ENCODE peak calls at places on chromosomes 12 and 14, in four cellular contexts. H, G, S and M are unnamed samples.

GRCh38 chr14:69794791-69795190 is 2.2 kb downstream of the SLC10A1 start:
- DNase-seq in H (no peak), G (no peak), S (no peak), M (no peak)

GRCh38 chr12:68970951-68971350 is 38.0 kb upstream of the CPM start:
- DNase-seq in H (peak), G (no peak), S (no peak), M (no peak)

GRCh38 chr12:14629832-14630688 is 62.4 kb upstream of the PLBD1 start:
- DNase-seq in H (peak), G (peak), S (peak), M (peak)

GRCh38 chr12:848519-849191 is 96.3 kb downstream of the WNK1 start:
- DNase-seq in H (no peak), G (no peak), S (no peak), M (no peak)

GRCh38 chr12:107657621-107658020 is 28.0 kb upstream of the PWP1 start:
- DNase-seq in H (no peak), G (no peak), S (no peak), M (no peak)

GRCh38 chr12:57133013-57133569 is 4.8 kb downstream of the LRP1 start:
- DNase-seq in H (no peak), G (no peak), S (no peak), M (no peak)

GRCh38 chr12:123907726-123908476 is 64.7 kb downstream of the CCDC92 start:
- DNase-seq in H (no peak), G (no peak), S (no peak), M (no peak)

GRCh38 chr14:84493779-84494178 is 1036.2 kb upstream of the FLRT2 start:
- DNase-seq in H (no peak), G (no peak), S (no peak), M (no peak)

GRCh38 chr14:49892301-49892635 is 614 bp upstream of the ARF6 start:
- DNase-seq in H (peak), G (peak), S (no peak), M (no peak)

GRCh38 chr14:33657478-33657877 is 293.4 kb downstream of the EGLN3 start:
- DNase-seq in H (peak), G (no peak), S (no peak), M (no peak)

GRCh38 chr14:94879504-94879903 is 109.6 kb upstream of the GSC start:
- DNase-seq in H (no peak), G (no peak), S (no peak), M (no peak)

GRCh38 chr14:20734079-20734806 is 11.4 kb upstream of the EDDM3A start:
- DNase-seq in H (no peak), G (no peak), S (no peak), M (no peak)

GRCh38 chr14:48398675-48399282 is 723.4 kb upstream of the MDGA2 start:
- DNase-seq in H (peak), G (no peak), S (peak), M (no peak)

GRCh38 chr14:103563089-103563620 is 395 bp downstream of the COA8 start:
- DNase-seq in H (peak), G (peak), S (peak), M (no peak)

GRCh38 chr12:124557518-124558223 is 9.7 kb downstream of the NCOR2 start:
- DNase-seq in H (no peak), G (no peak), S (no peak), M (no peak)

GRCh38 chr12:86264451-86265328 is 8.5 kb upstream of the MGAT4C start:
- DNase-seq in H (peak), G (peak), S (no peak), M (peak)

GRCh38 chr12:131114942-131115584 is 161.4 kb downstream of the ADGRD1 start:
- DNase-seq in H (no peak), G (no peak), S (no peak), M (no peak)

DNA sequence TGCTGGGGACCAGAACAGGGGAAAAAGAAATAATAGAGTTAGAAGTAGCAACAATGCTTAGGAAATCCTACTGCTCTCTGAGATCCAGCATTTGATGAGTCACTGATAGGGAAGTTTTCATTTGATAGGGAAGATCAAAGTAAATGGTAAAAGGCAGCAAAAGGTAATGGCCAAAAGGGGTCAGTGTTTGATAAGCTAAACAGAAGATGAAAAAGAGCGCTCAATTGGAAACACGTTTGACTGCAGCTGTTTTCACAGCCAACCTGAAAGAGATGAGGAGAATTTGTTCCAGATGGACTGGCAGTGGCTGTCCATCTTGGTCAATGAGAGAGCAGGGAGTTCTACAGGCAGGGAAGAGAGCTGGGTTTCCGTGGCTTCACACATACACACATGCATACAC is 264.2 kb downstream of the TMEM132C start:
- DNase-seq in H (no peak), G (no peak), S (no peak), M (no peak)
- TF ChIP-seq CTCF in H (peak), G (no peak), S (no peak), M (peak)

DNA sequence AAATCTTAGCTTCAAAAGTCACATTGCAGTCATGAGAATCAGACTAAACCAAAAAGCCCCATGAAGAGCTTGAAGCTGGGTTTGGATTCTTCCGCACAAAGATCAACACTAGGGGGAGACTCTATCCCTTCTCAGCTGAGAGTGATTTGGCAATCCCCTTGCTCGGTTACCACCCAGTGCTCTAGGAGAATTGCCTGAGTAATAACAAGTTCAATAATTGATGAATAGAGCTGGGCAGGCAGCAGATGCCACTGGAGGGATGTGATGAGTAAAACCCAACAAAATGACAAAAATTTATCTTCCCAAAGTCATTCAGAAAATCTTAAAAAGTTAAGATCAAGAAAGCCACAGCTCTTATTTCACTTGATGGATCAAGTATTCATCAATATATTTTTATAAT is 185.6 kb upstream of the ARID2 start:
- DNase-seq in H (peak), G (peak), S (peak), M (peak)
- TF ChIP-seq CTCF in H (peak), G (peak), S (peak), M (peak)

GRCh38 chr14:99930420-99931274 is 134.6 kb upstream of the EVL start:
- DNase-seq in H (peak), G (no peak), S (no peak), M (no peak)
- TF ChIP-seq CTCF in H (no peak), G (no peak), S (no peak), M (no peak)

GRCh38 chr14:102508774-102509743 is 517 bp downstream of the ANKRD9 start:
- DNase-seq in H (peak), G (peak), S (no peak), M (peak)

GRCh38 chr14:102508410-102508773 is 1.2 kb downstream of the ANKRD9 start:
- DNase-seq in H (peak), G (peak), S (no peak), M (no peak)

GRCh38 chr14:102511538-102511937 is 2.0 kb upstream of the ANKRD9 start:
- DNase-seq in H (no peak), G (no peak), S (no peak), M (no peak)

GRCh38 chr14:102510616-102511520 is 1.3 kb upstream of the ANKRD9 start:
- DNase-seq in H (peak), G (peak), S (no peak), M (peak)

DNA sequence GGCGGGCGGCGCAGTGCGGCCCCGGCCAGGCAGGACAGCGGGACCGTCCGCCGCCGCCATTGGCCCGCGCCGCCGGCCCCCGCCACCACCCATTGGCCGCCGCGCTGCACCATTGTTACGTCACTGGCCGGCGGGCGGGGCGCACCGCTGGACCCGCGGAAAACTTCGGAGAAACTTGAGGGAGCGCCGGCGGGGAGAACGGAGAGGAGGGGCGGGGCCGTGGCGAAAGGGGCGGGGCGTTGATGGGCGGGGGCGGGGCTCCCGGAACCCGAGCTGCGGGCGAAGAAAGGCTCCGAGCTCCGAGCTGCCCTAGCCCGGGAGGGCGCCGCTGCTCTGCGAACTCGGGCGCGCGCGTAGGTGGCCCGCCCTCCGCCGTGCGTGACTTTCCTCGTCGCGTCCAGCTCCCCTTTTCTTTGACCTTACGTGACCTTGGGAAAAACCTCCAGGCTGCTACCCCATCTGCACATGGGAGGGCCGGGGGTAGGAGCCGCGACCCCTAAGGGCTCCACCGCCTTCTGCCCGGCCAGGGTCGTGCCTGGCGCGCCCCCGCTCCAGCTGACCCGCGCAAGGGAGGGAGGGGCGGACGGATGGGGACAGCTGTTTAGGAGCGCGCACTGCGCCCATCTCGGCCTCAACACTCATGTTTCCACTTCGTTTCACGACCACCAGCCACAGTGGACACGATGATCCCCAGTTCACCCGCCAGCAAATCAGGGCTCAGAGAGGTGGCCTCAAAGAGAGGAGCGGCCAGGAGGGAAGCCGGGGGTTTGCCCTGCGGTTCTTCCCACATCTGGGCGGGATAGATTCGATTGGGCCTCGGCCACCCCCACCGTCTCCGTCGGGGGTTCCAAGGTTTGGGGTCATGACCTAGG is at the start of gene ANKRD9:
- DNase-seq in H (peak), G (peak), S (peak), M (peak)
- TF ChIP-seq CTCF in H (no peak), G (no peak), S (no peak), M (peak)

GRCh38 chr14:85852900-85853299 is 323.0 kb downstream of the FLRT2 start:
- DNase-seq in H (no peak), G (no peak), S (no peak), M (no peak)

GRCh38 chr14:85853996-85854526 is 324.1 kb downstream of the FLRT2 start:
- DNase-seq in H (peak), G (no peak), S (no peak), M (no peak)

DNA sequence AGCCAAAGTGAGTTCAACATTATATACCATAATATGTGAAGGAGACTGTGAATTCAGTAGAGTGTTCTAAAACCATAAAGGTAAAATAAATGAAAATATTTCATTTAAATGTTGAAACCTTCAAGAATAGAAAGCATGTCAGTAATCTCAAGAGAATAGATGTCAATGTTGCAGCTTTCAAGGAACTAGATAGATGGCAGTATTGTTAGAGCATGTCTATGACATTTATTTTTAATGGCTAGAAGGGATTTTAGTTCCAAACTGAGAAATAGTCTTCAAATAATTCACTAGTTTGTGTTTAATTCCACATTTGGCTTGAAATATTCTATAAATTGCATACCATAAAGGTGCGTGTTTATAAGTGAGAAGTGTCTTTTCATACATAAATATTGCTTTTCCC is 326.5 kb downstream of the FLRT2 start:
- DNase-seq in H (no peak), G (no peak), S (no peak), M (no peak)
- TF ChIP-seq CTCF in H (peak), G (no peak), S (no peak), M (peak)

GRCh38 chr14:82999802-83000201 is 1466.1 kb upstream of the SEL1L start:
- DNase-seq in H (no peak), G (no peak), S (no peak), M (no peak)
- TF ChIP-seq CTCF in H (peak), G (peak), S (no peak), M (peak)

DNA sequence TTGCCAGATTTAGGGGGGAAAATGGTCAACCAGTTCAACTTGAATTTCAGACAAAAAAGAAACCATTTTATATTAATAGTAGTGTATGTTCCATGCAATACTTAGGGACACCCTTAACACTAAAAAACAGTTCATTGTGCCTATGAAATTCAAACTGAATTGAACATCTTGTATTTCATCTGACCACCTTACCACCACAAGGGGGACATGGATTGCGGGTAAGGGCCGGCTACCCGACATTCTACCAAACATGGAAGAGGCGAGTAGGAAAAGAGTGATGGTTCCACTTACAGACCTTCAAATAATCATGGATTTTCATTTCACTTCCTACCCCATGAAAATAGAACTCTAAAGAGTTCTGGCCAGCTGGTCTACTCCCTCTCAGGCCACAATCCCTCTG is 10.3 kb upstream of the STK38L start:
- DNase-seq in H (no peak), G (no peak), S (no peak), M (no peak)
- TF ChIP-seq CTCF in H (peak), G (no peak), S (no peak), M (peak)

DNA sequence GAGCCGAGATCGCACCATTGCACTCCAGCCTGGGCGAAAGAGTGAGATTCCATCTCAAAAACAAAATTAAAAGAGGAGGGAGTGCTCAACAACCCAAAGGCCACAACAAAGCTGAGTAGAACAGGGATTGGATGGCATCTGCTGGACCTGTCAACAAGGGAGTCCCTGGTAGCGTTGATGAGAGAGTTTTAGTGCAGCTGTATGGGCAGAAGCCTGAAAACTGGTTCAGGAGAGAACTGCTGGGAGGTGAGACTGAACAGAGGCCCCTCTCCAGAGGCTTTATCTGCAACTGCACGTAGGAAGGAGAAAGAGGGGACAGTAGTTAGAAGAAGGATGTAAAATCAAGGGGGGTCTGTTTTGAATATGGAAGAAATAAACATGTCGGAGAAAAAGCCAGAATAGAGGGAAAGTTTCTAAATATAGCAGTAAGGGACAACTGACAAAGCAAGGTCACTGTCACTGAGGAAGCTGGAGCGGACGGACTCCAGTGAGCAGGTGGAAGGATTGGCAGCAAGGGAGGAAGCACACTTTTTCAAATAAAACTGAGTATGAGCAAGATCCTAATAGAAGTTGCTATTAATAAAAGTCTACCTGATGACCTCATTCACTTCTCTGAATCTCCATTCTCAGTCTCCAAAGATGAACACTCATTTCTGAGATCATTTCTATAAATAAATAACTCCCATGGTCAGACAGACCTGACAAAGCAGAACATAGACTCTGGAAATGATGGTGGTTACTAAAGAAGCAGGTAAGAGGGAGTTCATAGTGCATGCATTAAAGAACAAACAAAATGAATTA is 11.8 kb upstream of the ATF1 start:
- DNase-seq in H (no peak), G (no peak), S (no peak), M (no peak)
- TF ChIP-seq CTCF in H (no peak), G (no peak), S (no peak), M (no peak)